ENCODE peak calls at places on chromosomes 6 and 20, in six cellular contexts. U is stomach; Y is effector memory CD4-positive, alpha-beta T cell; H is bronchial epithelial cell; S is astrocyte of the cerebellum; O is upper lobe of right lung. E is an unnamed sample.

GRCh38 chr20:37295001-37295400 is 5.5 kb downstream of the MANBAL start:
- DNase-seq in S (peak), O (no peak), U (no peak), Y (no peak), H (peak), E (peak)

GRCh38 chr6:47836639-47837038 is 54.8 kb downstream of the OPN5 start:
- DNase-seq in Y (no peak), O (no peak), S (no peak), H (no peak), U (no peak), E (no peak)

GRCh38 chr20:20096421-20096820 is 44.1 kb downstream of the CFAP61 start:
- DNase-seq in U (no peak), O (no peak), S (no peak), Y (no peak), H (no peak), E (no peak)

GRCh38 chr6:37517411-37517812 is 17.7 kb upstream of the CCDC167 start:
- DNase-seq in H (no peak), Y (peak), U (no peak), O (no peak), S (no peak), E (no peak)

GRCh38 chr20:59376109-59376841 is 75.9 kb downstream of the EDN3 start:
- DNase-seq in Y (no peak), U (no peak), S (no peak), O (no peak), H (no peak), E (no peak)

GRCh38 chr20:32203556-32204484 is 3.7 kb downstream of the PLAGL2 start:
- DNase-seq in U (peak), O (no peak), S (no peak), H (peak), Y (no peak), E (no peak)

GRCh38 chr6:16494781-16495180 is 256.4 kb downstream of the GMPR start:
- DNase-seq in S (no peak), Y (no peak), O (no peak), U (no peak), H (peak), E (no peak)

GRCh38 chr20:10443936-10444335 is 8.8 kb downstream of the SLX4IP start:
- DNase-seq in S (no peak), O (no peak), U (no peak), Y (no peak), H (no peak), E (no peak)

GRCh38 chr20:50651676-50652075 is 39.7 kb downstream of the RIPOR3 start:
- DNase-seq in U (no peak), O (no peak), H (no peak), Y (no peak), S (no peak), E (no peak)

GRCh38 chr6:54916858-54917257 is 70.3 kb downstream of the FAM83B start:
- DNase-seq in U (no peak), Y (no peak), H (peak), S (no peak), O (no peak), E (no peak)

DNA sequence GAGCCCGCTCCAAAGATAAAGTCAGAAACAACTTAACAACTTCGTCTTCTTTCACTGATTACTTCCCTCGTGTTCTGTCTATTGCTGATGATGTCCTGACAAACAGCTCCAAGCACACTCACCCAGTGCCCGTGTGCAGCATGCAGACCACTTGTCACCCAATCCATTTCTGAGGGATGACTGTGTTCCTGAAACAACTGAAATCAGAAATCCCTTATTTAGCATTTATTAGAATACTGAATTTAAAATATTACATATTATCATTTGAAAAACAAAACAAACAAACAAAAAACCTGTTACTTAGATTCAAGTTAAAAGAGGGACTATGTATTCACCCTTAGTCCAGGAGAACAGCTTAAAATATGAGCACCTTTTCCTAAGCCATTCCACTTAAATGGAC is 223.7 kb upstream of the QKI start:
- DNase-seq in S (no peak), O (no peak), H (no peak), U (no peak), Y (no peak), E (no peak)
- H3K4me3 ChIP-seq in S (no peak), O (no peak), H (no peak), U (no peak), Y (no peak), E (no peak)

DNA sequence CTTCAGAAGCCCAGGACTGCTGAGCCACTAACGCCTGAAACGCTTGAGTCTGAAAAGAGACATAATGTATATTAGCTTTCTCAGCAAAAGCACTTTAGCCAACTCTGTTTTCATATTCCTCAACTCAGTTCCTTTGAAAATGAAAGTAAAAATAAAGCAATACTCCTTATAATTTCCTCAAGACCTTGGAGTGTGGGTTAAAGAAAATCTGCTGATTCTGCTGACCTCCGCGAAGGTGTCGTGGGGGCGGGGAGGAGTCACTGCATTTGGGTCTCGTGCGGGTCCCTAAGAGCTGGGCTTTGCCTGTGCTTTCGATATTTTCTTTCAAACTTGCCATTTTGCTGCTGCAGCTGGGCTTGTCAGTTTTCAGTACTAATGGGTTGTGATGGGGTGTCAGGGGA is 142.2 kb upstream of the ARID1B start:
- DNase-seq in S (no peak), U (no peak), H (no peak), O (no peak), Y (no peak), E (no peak)
- H3K4me3 ChIP-seq in S (no peak), U (no peak), H (no peak), O (peak), Y (no peak), E (no peak)

GRCh38 chr6:29631209-29631810 is 1.7 kb downstream of the GABBR1 start:
- DNase-seq in S (no peak), Y (no peak), O (no peak), H (no peak), U (no peak), E (no peak)

GRCh38 chr6:29627762-29628418 is 5.1 kb downstream of the GABBR1 start:
- DNase-seq in U (peak), S (peak), Y (peak), H (peak), O (peak), E (no peak)

GRCh38 chr6:29629571-29629970 is 3.4 kb downstream of the GABBR1 start:
- DNase-seq in H (no peak), Y (no peak), S (no peak), O (no peak), U (no peak), E (no peak)

GRCh38 chr6:29626948-29627761 is 5.8 kb downstream of the GABBR1 start:
- DNase-seq in O (no peak), S (no peak), H (no peak), U (no peak), Y (no peak), E (no peak)

DNA sequence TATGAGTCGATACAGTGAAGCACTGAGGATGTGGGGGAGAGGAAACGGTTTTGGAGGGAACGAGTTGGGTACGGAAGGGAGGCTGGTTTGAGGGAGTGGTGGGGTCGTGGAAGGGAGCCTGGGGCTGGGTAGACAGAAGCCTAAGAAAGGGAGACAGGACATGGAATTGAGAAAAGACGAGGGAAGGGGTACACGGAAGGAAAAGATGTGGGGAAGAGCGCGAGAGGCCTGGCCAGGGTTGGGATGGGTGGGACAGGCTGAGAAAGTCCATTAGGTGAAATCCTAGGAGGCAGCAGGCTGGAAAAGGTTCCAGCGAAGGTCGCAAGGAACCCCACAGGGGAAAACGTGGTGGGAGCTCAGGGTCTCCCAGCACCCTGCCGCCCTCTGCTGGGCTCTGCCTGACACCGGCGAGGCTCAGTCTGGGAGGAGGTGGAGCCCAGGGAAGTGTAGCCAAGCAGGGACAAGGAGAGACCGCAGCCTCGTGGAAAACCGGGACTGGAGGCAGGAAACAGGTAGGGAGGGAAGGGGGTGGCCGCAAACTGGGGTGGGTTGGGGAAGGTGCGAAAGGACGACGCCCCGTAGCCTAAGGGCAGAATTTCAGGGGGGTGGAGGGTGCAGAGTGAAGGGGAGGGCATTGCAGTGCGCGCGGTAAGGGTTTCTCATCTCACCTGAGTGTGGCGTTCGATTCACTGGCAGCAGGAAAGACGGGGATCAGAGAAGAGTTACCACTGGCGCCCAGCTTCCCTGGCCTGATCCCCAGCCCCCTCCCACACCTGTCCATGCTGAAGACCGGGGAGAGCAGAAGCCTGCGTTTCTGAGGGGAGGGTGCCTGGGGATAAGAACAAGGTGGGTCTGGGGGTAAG is 4.3 kb downstream of the GABBR1 start:
- DNase-seq in H (peak), Y (no peak), U (peak), O (peak), S (peak), E (no peak)
- H3K4me3 ChIP-seq in H (peak), Y (peak), U (peak), O (peak), S (peak), E (peak)

DNA sequence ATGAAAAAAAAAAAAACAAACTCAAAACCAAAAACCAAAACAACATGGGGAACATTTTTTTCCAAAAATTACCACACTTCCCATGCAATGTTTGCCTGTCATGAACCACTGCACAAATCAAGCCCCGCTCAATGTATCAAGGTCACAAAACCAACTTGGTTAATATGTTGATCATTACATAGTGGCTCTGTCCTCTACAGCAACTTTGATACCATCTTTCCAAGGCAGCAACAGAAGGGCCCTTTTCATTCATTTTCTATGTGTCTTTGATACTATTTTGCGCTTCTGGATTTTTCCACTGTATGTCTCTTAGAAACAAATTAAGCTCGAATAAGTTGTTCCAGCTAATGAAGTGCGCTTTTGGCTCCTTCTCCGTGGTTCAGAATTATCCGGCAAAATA is 1.5 kb downstream of the ZHX3 start:
- DNase-seq in H (no peak), U (no peak), S (no peak), O (no peak), Y (no peak), E (no peak)
- H3K4me3 ChIP-seq in H (no peak), U (peak), S (peak), O (peak), Y (no peak), E (peak)

GRCh38 chr6:111625099-111625416 is 19.4 kb upstream of the TRAF3IP2 start:
- DNase-seq in S (no peak), O (no peak), Y (no peak), U (no peak), H (no peak), E (no peak)

GRCh38 chr6:111623046-111623718 is 17.5 kb upstream of the TRAF3IP2 start:
- DNase-seq in U (no peak), S (no peak), H (peak), Y (no peak), O (peak), E (no peak)

GRCh38 chr6:111624391-111625098 is 18.9 kb upstream of the TRAF3IP2 start:
- DNase-seq in U (no peak), S (no peak), O (no peak), Y (no peak), H (peak), E (no peak)

GRCh38 chr6:111626446-111626845 is 20.8 kb upstream of the TRAF3IP2 start:
- DNase-seq in S (no peak), U (no peak), O (peak), Y (no peak), H (no peak), E (no peak)

GRCh38 chr6:111625511-111626331 is 20.0 kb upstream of the TRAF3IP2 start:
- DNase-seq in O (peak), S (no peak), U (peak), Y (no peak), H (peak), E (no peak)
- H3K4me3 ChIP-seq in O (no peak), S (no peak), U (peak), Y (no peak), H (no peak), E (peak)

GRCh38 chr6:27234576-27234975 is 12.9 kb upstream of the PRSS16 start:
- DNase-seq in H (no peak), S (no peak), O (no peak), U (no peak), Y (no peak), E (no peak)

GRCh38 chr6:27241443-27241842 is 6.1 kb upstream of the PRSS16 start:
- DNase-seq in S (no peak), U (no peak), Y (no peak), O (no peak), H (no peak), E (no peak)

GRCh38 chr6:27239258-27239657 is 8.2 kb upstream of the PRSS16 start:
- DNase-seq in S (no peak), O (no peak), Y (no peak), U (no peak), H (no peak), E (no peak)

GRCh38 chr6:27238010-27238983 is 9.2 kb upstream of the PRSS16 start:
- DNase-seq in U (no peak), O (no peak), S (no peak), H (peak), Y (no peak), E (no peak)

DNA sequence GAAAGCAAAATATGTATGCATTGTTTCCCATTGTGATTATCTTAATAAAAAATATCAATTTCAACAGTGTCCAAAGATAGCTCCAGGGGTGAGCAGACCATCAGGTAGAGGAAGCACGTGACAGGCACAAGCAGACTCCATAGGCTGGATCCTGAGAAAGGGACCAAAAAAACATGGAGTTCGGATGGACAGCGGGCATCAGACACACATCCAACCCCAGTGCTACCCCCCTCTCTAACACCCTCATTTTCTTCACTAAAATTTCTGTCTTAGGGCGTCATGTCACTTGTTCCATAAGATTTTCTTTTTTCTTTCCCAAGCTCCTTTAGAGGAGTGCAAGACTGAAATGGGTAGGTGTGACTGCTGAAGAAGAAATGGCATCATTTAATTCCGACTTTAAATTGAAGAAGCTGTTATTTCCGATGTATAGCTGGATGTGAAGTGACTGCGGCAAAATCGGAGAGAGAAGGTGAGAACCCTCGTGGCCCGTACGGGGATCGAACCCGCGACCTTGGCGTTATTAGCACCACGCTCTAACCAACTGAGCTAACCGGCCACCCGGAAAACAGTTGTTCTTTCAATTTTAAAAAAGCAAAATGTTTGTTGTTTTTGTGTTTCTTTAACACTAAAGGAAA is 10.3 kb upstream of the PRSS16 start:
- DNase-seq in O (no peak), H (peak), S (no peak), Y (no peak), U (no peak), E (peak)
- H3K4me3 ChIP-seq in O (no peak), H (no peak), S (peak), Y (no peak), U (no peak), E (no peak)

GRCh38 chr20:53901064-53901463 is 169.3 kb downstream of the BCAS1 start:
- DNase-seq in S (no peak), U (no peak), Y (no peak), H (peak), O (no peak), E (peak)
- H3K4me3 ChIP-seq in S (no peak), U (no peak), Y (no peak), H (no peak), O (no peak), E (no peak)